ENCODE peak calls at places on chromosomes 13 and 19, in six cellular contexts. F, Y, M, J, U and C are unnamed samples.

GRCh38 chr19:47243364-47243775 is 12.4 kb upstream of the BBC3 start:
- DNase-seq in F (no peak), Y (no peak), M (no peak), J (no peak), U (no peak), C (no peak)

GRCh38 chr13:24557121-24557520 is 44.5 kb upstream of the PARP4 start:
- DNase-seq in F (no peak), Y (no peak), M (no peak), J (no peak), U (no peak), C (no peak)

GRCh38 chr13:45781553-45782326 is 69.8 kb downstream of the SIAH3 start:
- DNase-seq in F (peak), Y (peak), M (no peak), J (peak), U (no peak), C (no peak)

GRCh38 chr13:80040219-80040976 is 300.5 kb downstream of the SPRY2 start:
- DNase-seq in F (no peak), Y (no peak), M (no peak), J (peak), U (peak), C (no peak)

GRCh38 chr13:94201022-94201421 is 278.5 kb downstream of the DCT start:
- DNase-seq in F (no peak), Y (no peak), M (no peak), J (no peak), U (no peak), C (no peak)

GRCh38 chr19:2973229-2973628 is 4.1 kb upstream of the TLE6 start:
- DNase-seq in F (no peak), Y (peak), M (no peak), J (no peak), U (peak), C (no peak)

GRCh38 chr13:82356667-82357066 is 1525.6 kb downstream of the SLITRK1 start:
- DNase-seq in F (no peak), Y (no peak), M (no peak), J (no peak), U (no peak), C (peak)

GRCh38 chr13:62014299-62014698 is 598.6 kb upstream of the PCDH20 start:
- DNase-seq in F (no peak), Y (no peak), M (no peak), J (no peak), U (no peak), C (peak)

GRCh38 chr19:54459282-54460229 is 4.0 kb downstream of the LENG9 start:
- DNase-seq in F (peak), Y (no peak), M (no peak), J (no peak), U (no peak), C (no peak)

GRCh38 chr19:3057275-3057714 is 5.0 kb downstream of the TLE5 start:
- DNase-seq in F (peak), Y (peak), M (no peak), J (peak), U (peak), C (no peak)

GRCh38 chr13:30276178-30276577 is 31.2 kb downstream of the KATNAL1 start:
- DNase-seq in F (no peak), Y (no peak), M (no peak), J (no peak), U (no peak), C (no peak)

GRCh38 chr13:47680752-47681151 is 320.3 kb downstream of the SUCLA2 start:
- DNase-seq in F (no peak), Y (no peak), M (no peak), J (no peak), U (no peak), C (no peak)

GRCh38 chr13:73945871-73946270 is 188.3 kb downstream of the KLF12 start:
- DNase-seq in F (no peak), Y (no peak), M (no peak), J (no peak), U (no peak), C (no peak)

GRCh38 chr19:18282788-18283141 is 1.3 kb upstream of the JUND start:
- DNase-seq in F (no peak), Y (no peak), M (no peak), J (no peak), U (no peak), C (no peak)

GRCh38 chr19:50434525-50434924 is 1.8 kb downstream of the MYBPC2 start:
- DNase-seq in F (no peak), Y (no peak), M (no peak), J (no peak), U (no peak), C (no peak)

GRCh38 chr19:15448014-15448777 is 1.6 kb downstream of the WIZ start:
- DNase-seq in F (no peak), Y (no peak), M (no peak), J (peak), U (no peak), C (peak)

GRCh38 chr19:45186509-45187334 is 8.1 kb downstream of the BLOC1S3 start:
- DNase-seq in F (no peak), Y (no peak), M (no peak), J (no peak), U (no peak), C (no peak)

GRCh38 chr19:6616011-6616410 is 25.1 kb upstream of the CD70 start:
- DNase-seq in F (no peak), Y (no peak), M (no peak), J (no peak), U (no peak), C (no peak)

GRCh38 chr19:14111486-14111885 is 6.1 kb downstream of the PRKACA start:
- DNase-seq in F (no peak), Y (no peak), M (no peak), J (no peak), U (no peak), C (no peak)
- TF ChIP-seq POLR2A in F (no peak), Y (no peak), M (no peak), J (no peak), U (no peak), C (no peak)

GRCh38 chr13:111856571-111856970 is 210.4 kb upstream of the SOX1 start:
- DNase-seq in F (no peak), Y (no peak), M (peak), J (no peak), U (no peak), C (no peak)
- TF ChIP-seq POLR2A in F (no peak), Y (no peak), M (no peak), J (no peak), U (no peak), C (no peak)

DNA sequence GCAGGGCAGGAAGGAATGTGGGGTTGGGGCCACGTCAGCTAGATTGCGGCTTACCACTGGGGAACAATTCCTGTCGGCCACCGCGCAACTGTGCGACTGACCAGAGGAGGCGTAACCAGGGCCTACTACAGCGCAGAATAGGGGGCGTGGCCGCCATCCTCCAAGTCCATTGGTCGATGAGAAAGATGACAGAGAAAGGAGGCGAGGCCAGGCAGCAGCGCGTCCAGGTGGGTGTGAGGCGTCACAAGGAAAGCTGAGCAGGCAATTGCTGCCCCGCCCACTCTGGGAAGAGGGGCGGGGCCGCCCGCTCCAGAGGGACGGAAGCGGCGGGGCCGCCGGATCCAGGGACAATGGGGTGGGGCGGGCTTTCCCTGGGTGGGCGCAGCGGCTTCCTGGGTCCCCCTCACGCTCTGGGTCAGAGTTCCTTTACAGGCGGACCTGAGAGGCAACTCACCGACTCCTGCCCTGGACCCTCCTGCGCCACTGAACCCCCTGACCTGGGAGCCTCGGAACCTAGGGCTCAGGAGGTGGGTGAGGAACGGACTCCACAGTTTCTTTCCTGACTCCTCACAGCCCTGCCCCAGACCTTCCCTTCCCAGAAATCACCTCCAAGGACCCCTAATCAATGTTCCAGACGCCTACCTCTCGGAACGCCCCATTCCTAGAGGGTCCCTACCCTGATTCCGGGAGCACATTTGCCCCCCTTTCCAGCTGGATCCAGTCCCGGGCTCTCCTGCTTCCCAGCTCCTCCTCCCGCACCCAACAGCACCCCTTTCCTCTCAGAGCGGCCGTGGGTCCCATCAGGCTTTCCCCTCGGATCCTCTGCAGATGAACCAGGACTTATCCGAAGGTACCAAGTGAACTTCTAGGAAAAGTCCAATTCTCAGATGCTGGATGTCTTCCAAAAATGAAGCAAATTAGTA is 101.5 kb upstream of the ZNF492 start:
- DNase-seq in F (peak), Y (peak), M (no peak), J (peak), U (peak), C (no peak)
- TF ChIP-seq POLR2A in F (peak), Y (peak), M (no peak), J (peak), U (no peak), C (no peak)

DNA sequence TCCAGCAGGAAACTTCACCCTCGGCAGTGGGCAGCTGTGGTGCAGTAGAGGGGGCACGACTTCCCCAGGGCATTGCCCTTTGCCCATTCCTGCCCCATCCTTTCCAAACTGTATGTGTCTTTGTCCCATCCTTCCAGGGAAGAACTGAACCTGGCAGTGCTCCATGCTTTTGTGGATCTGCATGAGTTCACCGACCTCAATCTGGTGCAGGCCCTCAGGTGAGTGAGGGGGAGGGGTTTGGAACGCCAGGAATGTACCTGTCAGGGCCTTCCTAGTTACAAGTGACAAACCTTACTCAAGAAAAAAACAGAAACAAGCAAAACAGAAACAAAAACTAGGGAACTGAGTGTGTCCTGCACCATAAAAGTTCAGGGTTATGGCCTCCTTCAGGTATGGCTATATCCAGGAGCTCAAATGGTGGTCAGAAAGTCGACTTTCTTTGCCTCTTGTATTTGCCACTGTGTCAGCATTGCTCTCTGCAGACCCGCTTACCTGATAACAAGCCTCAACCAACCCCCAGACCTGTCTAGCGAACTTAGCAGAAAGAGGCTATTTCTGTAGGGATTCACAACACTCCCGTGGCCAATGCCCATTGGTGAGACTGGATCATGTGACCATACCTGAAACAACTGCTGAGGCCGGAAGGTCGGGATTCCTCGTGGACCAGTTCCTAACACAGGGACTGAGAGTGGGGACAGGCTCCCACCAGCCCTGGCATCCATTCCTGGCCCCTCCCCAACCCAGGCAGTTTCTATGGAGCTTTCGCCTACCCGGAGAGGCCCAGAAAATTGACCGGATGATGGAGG is 4.2 kb downstream of the CYTH2 start:
- DNase-seq in F (no peak), Y (no peak), M (no peak), J (no peak), U (no peak), C (no peak)
- TF ChIP-seq POLR2A in F (no peak), Y (no peak), M (no peak), J (no peak), U (no peak), C (peak)